ENCODE peak calls at places on chromosomes 12 and 14, in four cellular contexts. One of them, this sample, is unnamed.

GRCh38 chr12:58745348-58746125 is 174.8 kb downstream of the LRIG3 start:
- DNase-seq in GM12878: no peak
- DNase-seq in SK-N-SH: no peak
- DNase-seq in K562: no peak
- DNase-seq in this sample: no peak

GRCh38 chr12:24020391-24021163 is 71.1 kb upstream of the SOX5 start:
- DNase-seq in SK-N-SH: no peak
- DNase-seq in K562: no peak
- DNase-seq in GM12878: no peak
- DNase-seq in this sample: no peak

GRCh38 chr12:94621662-94622359 is 28.5 kb downstream of the TMCC3 start:
- DNase-seq in GM12878: peak
- DNase-seq in K562: no peak
- DNase-seq in SK-N-SH: no peak
- DNase-seq in this sample: no peak

GRCh38 chr12:56157201-56158028 is 744 bp upstream of the MYL6 start:
- DNase-seq in SK-N-SH: peak
- DNase-seq in GM12878: no peak
- DNase-seq in K562: no peak
- DNase-seq in this sample: peak

GRCh38 chr14:61502459-61503093 is 181.2 kb downstream of the PRKCH start:
- DNase-seq in K562: no peak
- DNase-seq in SK-N-SH: no peak
- DNase-seq in GM12878: no peak
- DNase-seq in this sample: no peak

GRCh38 chr14:60944206-60944605 is 36.7 kb downstream of the TRMT5 start:
- DNase-seq in SK-N-SH: no peak
- DNase-seq in GM12878: no peak
- DNase-seq in K562: no peak
- DNase-seq in this sample: no peak

GRCh38 chr12:101021911-101022388 is 188.1 kb downstream of the SLC5A8 start:
- DNase-seq in K562: no peak
- DNase-seq in GM12878: no peak
- DNase-seq in SK-N-SH: no peak
- DNase-seq in this sample: no peak

GRCh38 chr14:54094765-54095164 is 138.1 kb upstream of the BMP4 start:
- DNase-seq in K562: no peak
- DNase-seq in SK-N-SH: no peak
- DNase-seq in GM12878: no peak
- DNase-seq in this sample: no peak

GRCh38 chr14:47194051-47194450 is 481.4 kb downstream of the MDGA2 start:
- DNase-seq in SK-N-SH: no peak
- DNase-seq in GM12878: no peak
- DNase-seq in K562: no peak
- DNase-seq in this sample: no peak

GRCh38 chr12:106282457-106283097 is 20.0 kb upstream of the TCP11L2 start:
- DNase-seq in SK-N-SH: peak
- DNase-seq in K562: peak
- DNase-seq in GM12878: no peak
- DNase-seq in this sample: peak

GRCh38 chr14:39158222-39158858 is 11.8 kb downstream of the TRAPPC6B start:
- DNase-seq in SK-N-SH: no peak
- DNase-seq in GM12878: no peak
- DNase-seq in K562: no peak
- DNase-seq in this sample: no peak

GRCh38 chr12:27516625-27517024 is 7.4 kb upstream of the PPFIBP1 start:
- DNase-seq in SK-N-SH: no peak
- DNase-seq in K562: no peak
- DNase-seq in GM12878: no peak
- DNase-seq in this sample: no peak

GRCh38 chr12:115227137-115227615 is 543.2 kb upstream of the TBX3 start:
- DNase-seq in GM12878: no peak
- DNase-seq in K562: no peak
- DNase-seq in SK-N-SH: no peak
- DNase-seq in this sample: no peak

GRCh38 chr12:59484575-59484974 is 111.3 kb upstream of the SLC16A7 start:
- DNase-seq in SK-N-SH: no peak
- DNase-seq in GM12878: no peak
- DNase-seq in K562: no peak
- DNase-seq in this sample: no peak

GRCh38 chr14:69571449-69571878 is 3.2 kb downstream of the CCDC177 start:
- DNase-seq in GM12878: no peak
- DNase-seq in K562: no peak
- DNase-seq in SK-N-SH: no peak
- DNase-seq in this sample: no peak

GRCh38 chr14:56490379-56490778 is 89.2 kb upstream of the TMEM260 start:
- DNase-seq in GM12878: no peak
- DNase-seq in K562: no peak
- DNase-seq in SK-N-SH: peak
- DNase-seq in this sample: no peak

GRCh38 chr12:575948-576612 is 87.2 kb downstream of the NINJ2 start:
- DNase-seq in GM12878: peak
- DNase-seq in SK-N-SH: peak
- DNase-seq in K562: peak
- DNase-seq in this sample: peak

GRCh38 chr14:56289155-56289554 is 170.9 kb downstream of the PELI2 start:
- DNase-seq in GM12878: no peak
- DNase-seq in K562: no peak
- DNase-seq in SK-N-SH: no peak
- DNase-seq in this sample: no peak

GRCh38 chr12:6471992-6472366 is 1.5 kb upstream of the VAMP1 start:
- DNase-seq in K562: no peak
- DNase-seq in GM12878: no peak
- DNase-seq in SK-N-SH: no peak
- DNase-seq in this sample: no peak

GRCh38 chr14:20512139-20512905 is 7.0 kb downstream of the RNASE10 start:
- DNase-seq in K562: no peak
- DNase-seq in SK-N-SH: no peak
- DNase-seq in GM12878: no peak
- DNase-seq in this sample: no peak

GRCh38 chr12:88553941-88554658 is 26.2 kb downstream of the KITLG start:
- DNase-seq in K562: no peak
- DNase-seq in GM12878: no peak
- DNase-seq in SK-N-SH: peak
- DNase-seq in this sample: no peak

GRCh38 chr12:43315961-43316360 is 236.0 kb downstream of the ADAMTS20 start:
- DNase-seq in GM12878: no peak
- DNase-seq in SK-N-SH: peak
- DNase-seq in K562: no peak
- DNase-seq in this sample: no peak

GRCh38 chr12:43316506-43316905 is 235.5 kb downstream of the ADAMTS20 start:
- DNase-seq in GM12878: no peak
- DNase-seq in SK-N-SH: no peak
- DNase-seq in K562: no peak
- DNase-seq in this sample: no peak

GRCh38 chr12:43309845-43310405 is 242.1 kb downstream of the ADAMTS20 start:
- DNase-seq in K562: no peak
- DNase-seq in GM12878: no peak
- DNase-seq in SK-N-SH: no peak
- DNase-seq in this sample: no peak

GRCh38 chr12:43310596-43310995 is 241.4 kb downstream of the ADAMTS20 start:
- DNase-seq in SK-N-SH: no peak
- DNase-seq in GM12878: no peak
- DNase-seq in K562: no peak
- DNase-seq in this sample: no peak

GRCh38 chr12:43312991-43313505 is 239.0 kb downstream of the ADAMTS20 start:
- DNase-seq in GM12878: no peak
- DNase-seq in K562: no peak
- DNase-seq in SK-N-SH: no peak
- DNase-seq in this sample: no peak
- TF ChIP-seq USF1 in GM12878: no peak
- TF ChIP-seq USF1 in K562: no peak
- TF ChIP-seq USF1 in SK-N-SH: no peak
- TF ChIP-seq USF1 in this sample: no peak

DNA sequence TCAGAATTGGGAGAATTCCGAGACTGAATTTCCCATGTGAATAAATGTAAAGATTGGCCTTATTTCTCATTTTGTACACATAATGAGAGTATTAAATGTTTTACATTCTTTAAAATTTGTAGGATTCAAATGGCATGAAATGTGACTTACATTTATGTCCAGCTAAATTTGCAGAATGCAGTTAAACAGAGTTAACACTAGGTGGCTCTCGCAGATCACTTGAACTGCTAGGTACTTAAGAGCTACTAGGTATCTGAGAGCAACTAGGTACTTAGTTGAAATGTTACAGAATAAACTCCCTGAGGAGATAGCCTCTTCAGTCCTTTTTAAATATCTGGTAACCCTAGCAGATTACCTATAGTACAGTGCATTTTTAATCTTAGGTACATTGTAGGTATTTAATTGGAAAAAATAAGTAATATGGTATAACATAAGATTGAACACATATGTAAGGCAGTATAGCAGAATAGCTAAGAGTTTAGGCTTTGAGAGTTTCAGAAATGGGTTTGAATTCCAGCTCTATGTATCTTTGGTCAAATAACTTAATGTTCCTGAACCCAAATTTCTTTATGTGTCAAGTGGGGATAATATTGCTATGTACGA is 73.8 kb downstream of the KIAA0586 start:
- DNase-seq in K562: peak
- DNase-seq in GM12878: peak
- DNase-seq in SK-N-SH: peak
- DNase-seq in this sample: no peak
- TF ChIP-seq USF1 in K562: no peak
- TF ChIP-seq USF1 in GM12878: no peak
- TF ChIP-seq USF1 in SK-N-SH: no peak
- TF ChIP-seq USF1 in this sample: no peak

GRCh38 chr12:34399631-34400422 is 377.5 kb downstream of the ALG10 start:
- DNase-seq in SK-N-SH: peak
- DNase-seq in GM12878: no peak
- DNase-seq in K562: peak
- DNase-seq in this sample: peak
- TF ChIP-seq USF1 in SK-N-SH: no peak
- TF ChIP-seq USF1 in GM12878: no peak
- TF ChIP-seq USF1 in K562: no peak
- TF ChIP-seq USF1 in this sample: no peak

DNA sequence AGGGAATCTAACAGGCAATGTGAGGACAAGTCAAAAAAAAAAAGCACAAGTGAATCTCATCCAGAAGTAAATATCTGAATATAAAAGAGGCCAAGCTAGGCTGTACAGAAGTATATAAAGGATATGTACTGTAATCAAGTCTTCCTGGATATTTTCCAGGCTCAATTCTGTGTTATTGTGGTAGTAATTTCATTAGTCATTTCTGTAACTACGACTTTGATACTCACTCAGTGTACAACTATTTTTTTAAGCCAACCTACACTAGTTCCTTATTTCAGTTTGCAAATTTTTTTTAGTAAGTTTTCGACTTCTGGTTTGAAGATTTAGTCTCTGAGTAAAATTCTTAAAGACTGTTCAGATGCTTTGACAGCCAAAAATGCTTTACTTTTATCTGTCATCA is 130.8 kb downstream of the CAPZA3 start:
- DNase-seq in SK-N-SH: no peak
- DNase-seq in GM12878: no peak
- DNase-seq in K562: no peak
- DNase-seq in this sample: no peak
- TF ChIP-seq USF1 in SK-N-SH: no peak
- TF ChIP-seq USF1 in GM12878: no peak
- TF ChIP-seq USF1 in K562: no peak
- TF ChIP-seq USF1 in this sample: no peak

GRCh38 chr12:90622431-90622830 is 332.5 kb downstream of the CCER1 start:
- DNase-seq in K562: no peak
- DNase-seq in GM12878: no peak
- DNase-seq in SK-N-SH: no peak
- DNase-seq in this sample: no peak

GRCh38 chr12:90621927-90622326 is 333.0 kb downstream of the CCER1 start:
- DNase-seq in K562: no peak
- DNase-seq in GM12878: no peak
- DNase-seq in SK-N-SH: no peak
- DNase-seq in this sample: no peak

GRCh38 chr12:90619943-90620342 is 335.0 kb downstream of the CCER1 start:
- DNase-seq in K562: no peak
- DNase-seq in GM12878: no peak
- DNase-seq in SK-N-SH: no peak
- DNase-seq in this sample: no peak

GRCh38 chr12:90618606-90619005 is 336.4 kb downstream of the CCER1 start:
- DNase-seq in GM12878: no peak
- DNase-seq in K562: no peak
- DNase-seq in SK-N-SH: no peak
- DNase-seq in this sample: no peak
- TF ChIP-seq USF1 in GM12878: no peak
- TF ChIP-seq USF1 in K562: no peak
- TF ChIP-seq USF1 in SK-N-SH: no peak
- TF ChIP-seq USF1 in this sample: no peak

DNA sequence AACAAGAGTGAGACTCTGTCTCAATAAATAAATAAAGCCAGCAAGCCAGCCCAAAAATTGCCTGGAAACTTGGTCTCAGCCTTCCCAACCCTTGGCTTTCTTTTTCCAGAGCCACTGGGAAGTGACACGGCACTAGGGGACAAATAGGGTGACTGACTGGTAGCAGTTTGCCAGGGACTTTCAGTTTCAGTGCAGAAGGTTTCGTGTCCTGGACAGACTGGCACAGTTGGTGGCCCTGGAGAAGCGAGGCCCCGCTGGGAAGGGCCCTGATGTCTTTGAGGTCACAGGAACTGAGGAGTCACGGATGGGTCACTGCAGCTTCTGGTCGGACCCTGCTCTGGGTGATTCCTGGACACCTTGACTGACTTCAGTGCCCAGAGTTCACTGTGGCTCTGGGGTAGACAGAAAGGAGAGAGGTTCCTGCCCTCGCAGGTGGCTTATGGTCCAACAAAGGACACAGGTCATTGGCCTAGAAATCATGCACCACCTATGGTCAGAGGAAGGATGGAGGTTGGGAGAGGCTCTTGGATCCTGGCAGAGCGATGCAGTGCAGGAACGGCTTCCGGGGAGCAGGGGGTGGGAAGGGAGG is 2.7 kb downstream of the LRRC43 start:
- DNase-seq in GM12878: no peak
- DNase-seq in K562: peak
- DNase-seq in SK-N-SH: no peak
- DNase-seq in this sample: no peak
- TF ChIP-seq USF1 in GM12878: no peak
- TF ChIP-seq USF1 in K562: no peak
- TF ChIP-seq USF1 in SK-N-SH: no peak
- TF ChIP-seq USF1 in this sample: no peak